ENCODE peak calls at places on chromosomes 1 and 21, in five cellular contexts. K, B, M, N and U are unnamed samples.

GRCh38 chr1:5856246-5856815 is 135.9 kb downstream of the NPHP4 start:
- DNase-seq in N (no peak), B (no peak), K (peak), M (no peak), U (no peak)

GRCh38 chr1:92411511-92411910 is 75.2 kb downstream of the GFI1 start:
- DNase-seq in B (peak), N (peak), M (no peak), K (peak), U (no peak)

GRCh38 chr1:9238550-9238949 is 4.0 kb downstream of the H6PD start:
- DNase-seq in K (no peak), B (no peak), N (no peak), M (no peak), U (no peak)

GRCh38 chr1:240611619-240612490 is at the start of gene GREM2:
- DNase-seq in K (peak), M (peak), B (peak), N (peak), U (peak)

GRCh38 chr1:56077223-56077622 is 502.1 kb downstream of the PLPP3 start:
- DNase-seq in N (no peak), B (no peak), M (no peak), K (no peak), U (no peak)

GRCh38 chr1:8389962-8390535 is 72.1 kb downstream of the SLC45A1 start:
- DNase-seq in M (no peak), N (no peak), B (no peak), K (no peak), U (no peak)

GRCh38 chr1:66981679-66982078 is 56.9 kb downstream of the MIER1 start:
- DNase-seq in K (no peak), B (no peak), M (no peak), N (peak), U (no peak)

GRCh38 chr21:37198989-37199924 is 67.9 kb downstream of the VPS26C start:
- DNase-seq in K (peak), B (peak), M (no peak), N (peak), U (peak)

GRCh38 chr1:152735648-152736047 is 22.2 kb upstream of the KPRP start:
- DNase-seq in B (no peak), M (no peak), K (peak), N (no peak), U (no peak)